ENCODE peak calls at places on chromosome 19, in six cellular contexts. V, L, S, Z, F and B are unnamed samples.

GRCh38 chr19:47253970-47254369 is 2.4 kb upstream of the CCDC9 start:
- DNase-seq in V (no peak), L (no peak), S (no peak), Z (no peak), F (no peak), B (no peak)

GRCh38 chr19:41511628-41512027 is 64.3 kb upstream of the CEACAM21 start:
- DNase-seq in V (no peak), L (no peak), S (no peak), Z (no peak), F (no peak), B (no peak)

GRCh38 chr19:18733196-18733647 is 49.7 kb downstream of the CRTC1 start:
- DNase-seq in V (no peak), L (peak; percentile 66), S (no peak), Z (no peak), F (no peak), B (no peak)

GRCh38 chr19:15332311-15332996 is at the start of gene BRD4:
- DNase-seq in V (peak; percentile 64), L (peak; percentile 78), S (peak; percentile 64), Z (peak; percentile 65), F (peak; percentile 86), B (peak; percentile 72)

GRCh38 chr19:56976995-56977906 is 136.7 kb upstream of the PEG3 start:
- DNase-seq in V (no peak), L (no peak), S (no peak), Z (no peak), F (no peak), B (no peak)

GRCh38 chr19:40736661-40737060 is 13.6 kb downstream of the ACTMAP start:
- DNase-seq in V (no peak), L (no peak), S (no peak), Z (no peak), F (no peak), B (no peak)

GRCh38 chr19:54218259-54218658 is 4.5 kb downstream of the LILRB3 start:
- DNase-seq in V (no peak), L (no peak), S (no peak), Z (no peak), F (peak; percentile 40), B (no peak)

GRCh38 chr19:34838248-34838647 is 65.2 kb upstream of the ZNF599 start:
- DNase-seq in V (no peak), L (no peak), S (no peak), Z (no peak), F (no peak), B (no peak)

GRCh38 chr19:16920816-16921529 is 32.2 kb downstream of the F2RL3 start:
- DNase-seq in V (no peak), L (no peak), S (no peak), Z (no peak), F (no peak), B (no peak)

GRCh38 chr19:13842294-13843103 is 34.4 kb upstream of the NANOS3 start:
- DNase-seq in V (peak; percentile 76), L (peak; percentile 92), S (peak; percentile 92), Z (peak; percentile 89), F (peak; percentile 93), B (peak; percentile 76)

GRCh38 chr19:12954150-12954962 is 2.7 kb downstream of the GADD45GIP1 start:
- DNase-seq in V (no peak), L (no peak), S (no peak), Z (no peak), F (no peak), B (no peak)

GRCh38 chr19:17394891-17395415 is 957 bp upstream of the CCDC194 start:
- DNase-seq in V (no peak), L (peak; percentile 70), S (peak; percentile 47), Z (no peak), F (peak; percentile 77), B (no peak)

GRCh38 chr19:22622901-22623840 is 11.0 kb upstream of the ZNF492 start:
- DNase-seq in V (no peak), L (peak; percentile 44), S (peak; percentile 19), Z (no peak), F (peak; percentile 10), B (no peak)

GRCh38 chr19:16496613-16496983 is 404 bp downstream of the C19orf44 start:
- DNase-seq in V (no peak), L (peak; percentile 54), S (peak; percentile 37), Z (no peak), F (no peak), B (no peak)

GRCh38 chr19:54201172-54201701 is 579 bp downstream of the RPS9 start:
- DNase-seq in V (no peak), L (no peak), S (no peak), Z (no peak), F (no peak), B (no peak)

GRCh38 chr19:52741951-52742485 is 7.2 kb upstream of the ZNF611 start:
- DNase-seq in V (no peak), L (no peak), S (no peak), Z (no peak), F (no peak), B (no peak)

GRCh38 chr19:33998739-33999345 is 173.5 kb upstream of the LSM14A start:
- DNase-seq in V (no peak), L (no peak), S (no peak), Z (no peak), F (no peak), B (no peak)

GRCh38 chr19:30453768-30454167 is 81.6 kb downstream of the ZNF536 start:
- DNase-seq in V (no peak), L (no peak), S (no peak), Z (no peak), F (no peak), B (no peak)

GRCh38 chr19:30455881-30456280 is 83.7 kb downstream of the ZNF536 start:
- DNase-seq in V (no peak), L (no peak), S (no peak), Z (no peak), F (no peak), B (no peak)

GRCh38 chr19:30459859-30460258 is 87.7 kb downstream of the ZNF536 start:
- DNase-seq in V (no peak), L (no peak), S (no peak), Z (no peak), F (no peak), B (no peak)

DNA sequence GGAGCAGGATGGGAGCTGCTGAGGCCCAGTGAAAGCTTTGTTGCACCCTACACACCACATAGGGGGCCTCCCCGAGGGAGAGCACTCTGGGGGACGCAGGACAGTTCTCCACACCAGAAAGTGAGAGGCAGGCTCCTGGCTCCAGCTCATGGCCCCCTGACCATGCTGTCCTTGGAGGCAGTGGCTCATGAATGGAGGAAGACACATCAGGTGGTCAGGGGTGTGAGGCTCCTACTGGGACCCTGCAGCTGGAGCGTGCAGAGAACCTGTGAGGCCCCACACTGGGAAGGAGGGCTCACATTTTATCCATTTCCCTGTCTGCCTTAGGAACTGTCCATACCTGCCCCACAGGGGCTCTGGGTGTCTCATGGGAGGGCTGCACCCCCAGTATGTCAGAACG is 85.3 kb downstream of the ZNF536 start:
- DNase-seq in V (no peak), L (no peak), S (no peak), Z (no peak), F (no peak), B (no peak)
- H3K27ac ChIP-seq in V (no peak overlapping the region), L (no peak overlapping the region), S (no peak overlapping the region), Z (no peak overlapping the region), F (no peak overlapping the region), B (no peak overlapping the region)

GRCh38 chr19:45499196-45500180 is 1.2 kb downstream of the PPM1N start:
- DNase-seq in V (peak; percentile 54), L (no peak), S (no peak), Z (no peak), F (peak; percentile 83), B (peak; percentile 57)
- H3K4me3 ChIP-seq in V (peak overlapping the region; percentile 47), L (no peak overlapping the region), S (no peak overlapping the region), Z (peak overlapping the region; percentile 18), F (peak overlapping the region; percentile 45), B (peak overlapping the region; percentile 46)

DNA sequence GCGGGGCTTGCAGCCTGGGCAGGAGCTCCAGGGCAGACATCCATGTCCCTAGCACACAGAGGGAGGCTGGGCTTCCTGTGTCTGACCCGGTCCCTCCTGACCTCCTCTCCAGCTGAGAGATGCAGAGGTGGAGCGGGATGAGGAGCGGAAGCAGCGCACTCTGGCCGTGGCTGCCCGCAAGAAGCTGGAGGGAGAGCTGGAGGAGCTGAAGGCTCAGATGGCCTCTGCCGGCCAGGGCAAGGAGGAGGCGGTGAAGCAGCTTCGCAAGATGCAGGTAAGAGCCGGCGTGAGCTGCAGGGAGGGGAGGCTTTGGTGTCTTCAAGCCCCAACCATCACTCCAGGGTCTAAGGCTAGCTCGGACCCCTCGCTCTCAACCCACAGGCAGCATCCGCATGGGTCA is 38.4 kb downstream of the KCNC3 start:
- DNase-seq in V (no peak), L (no peak), S (no peak), Z (no peak), F (no peak), B (no peak)
- H3K36me3 ChIP-seq in V (no peaks in the 10 kb centered on the region), L (no peaks in the 10 kb centered on the region), S (peaks cover 4% of the 10 kb centered on the region), Z (no peaks in the 10 kb centered on the region), F (peaks cover 90% of the 10 kb centered on the region), B (no peaks in the 10 kb centered on the region)

GRCh38 chr19:2970201-2970838 is 7.0 kb upstream of the TLE6 start:
- DNase-seq in V (no peak), L (peak; percentile 52), S (no peak), Z (no peak), F (no peak), B (no peak)
- H3K27ac ChIP-seq in V (no peak overlapping the region), L (peak overlapping the region; percentile 92), S (peak overlapping the region; percentile 71), Z (peak overlapping the region; percentile 83), F (no peak overlapping the region), B (no peak overlapping the region)

GRCh38 chr19:55646889-55647731 is 902 bp upstream of the CCDC106 start:
- DNase-seq in V (no peak), L (no peak), S (no peak), Z (no peak), F (peak; percentile 74), B (no peak)
- H3K4me3 ChIP-seq in V (peak overlapping the region; percentile 59), L (peak overlapping the region; percentile 54), S (peak overlapping the region; percentile 98), Z (peak overlapping the region; percentile 88), F (peak overlapping the region; percentile 93), B (peak overlapping the region; percentile 63)

DNA sequence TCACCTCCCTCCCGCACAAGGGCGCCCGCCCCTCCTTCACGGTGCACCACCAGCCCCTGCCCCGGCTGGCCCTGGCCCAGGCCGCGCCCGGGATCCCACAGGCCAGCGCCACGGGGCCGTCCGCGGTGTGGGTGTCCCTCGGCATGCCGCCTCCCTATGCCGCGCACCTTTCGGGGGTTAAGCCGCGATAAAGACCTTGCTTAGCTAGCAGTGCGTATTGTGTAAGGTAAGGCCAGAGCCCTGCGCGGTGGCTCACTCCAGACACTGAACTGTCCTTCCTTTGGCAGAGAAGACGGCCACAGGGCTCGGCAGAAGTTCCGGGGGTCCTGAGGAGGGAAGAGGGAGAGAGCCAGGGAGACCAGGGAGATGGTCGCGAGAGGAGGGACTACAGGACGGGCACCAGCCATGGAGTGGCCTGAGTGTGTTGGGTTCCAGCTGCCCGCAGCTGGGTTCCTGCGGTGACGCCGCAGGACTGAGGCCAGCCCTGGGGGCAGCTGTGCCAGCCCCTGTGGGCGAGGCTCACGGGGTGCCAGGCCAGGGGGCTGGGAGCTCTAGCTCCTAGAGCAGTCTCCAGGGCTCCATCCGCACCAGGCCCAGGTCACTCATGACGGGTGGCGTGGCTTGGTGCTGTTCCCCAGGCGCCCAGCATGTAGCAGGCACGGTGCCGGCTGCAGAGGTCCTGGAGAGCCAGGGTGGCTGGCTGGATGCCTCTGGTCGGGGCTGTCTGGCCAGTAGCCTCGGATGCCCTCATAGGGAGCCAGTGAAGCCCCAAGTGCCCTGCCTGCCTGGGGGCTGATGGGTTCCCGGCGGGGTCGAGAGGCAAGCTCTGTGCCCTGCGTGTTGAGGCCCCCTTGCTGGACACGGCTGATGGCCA is 7.7 kb downstream of the PLEKHJ1 start:
- DNase-seq in V (no peak), L (no peak), S (no peak), Z (no peak), F (no peak), B (no peak)
- H3K36me3 ChIP-seq in V (peaks cover 63% of the 10 kb centered on the region), L (no peaks in the 10 kb centered on the region), S (peaks cover 92% of the 10 kb centered on the region), Z (no peaks in the 10 kb centered on the region), F (peaks cover 88% of the 10 kb centered on the region), B (peaks cover 5% of the 10 kb centered on the region)